ENCODE peak calls at places on chromosome 16, in four cellular contexts. E is fibroblast of lung, P is MM.1S, M is transverse colon. A is an unnamed sample. For H3K4me1, the result is how much of the 10 kb centered on the place peaks cover.

GRCh38 chr16:87713469-87714229 is 52.1 kb downstream of the KLHDC4 start:
- DNase-seq in E (no peak), P (no peak), M (no peak), A (no peak)

GRCh38 chr16:20300312-20301097 is 26.8 kb downstream of the GP2 start:
- DNase-seq in E (peak), P (peak), M (peak), A (no peak)

GRCh38 chr16:57810197-57811024 is 8.1 kb upstream of the KIFC3 start:
- DNase-seq in E (peak), P (peak), M (peak), A (peak)

GRCh38 chr16:49698416-49698815 is 157.5 kb downstream of the ZNF423 start:
- DNase-seq in E (peak), P (no peak), M (no peak), A (no peak)

GRCh38 chr16:23534868-23535860 is 22.0 kb downstream of the EARS2 start:
- DNase-seq in E (peak), P (no peak), M (no peak), A (no peak)

GRCh38 chr16:70805787-70806186 is 4.8 kb upstream of the VAC14 start:
- DNase-seq in E (peak), P (no peak), M (no peak), A (no peak)

GRCh38 chr16:86768999-86769398 is 190.7 kb downstream of the FOXL1 start:
- DNase-seq in E (peak), P (no peak), M (no peak), A (no peak)

GRCh38 chr16:23866628-23867027 is 30.8 kb downstream of the PRKCB start:
- DNase-seq in E (no peak), P (no peak), M (no peak), A (no peak)

GRCh38 chr16:88920618-88921602 is 54.5 kb upstream of the PABPN1L start:
- DNase-seq in E (peak), P (no peak), M (peak), A (peak)

GRCh38 chr16:82061861-82062525 is 26.9 kb downstream of the HSD17B2 start:
- DNase-seq in E (peak), P (no peak), M (no peak), A (no peak)

GRCh38 chr16:84519855-84520254 is 15.4 kb upstream of the MEAK7 start:
- DNase-seq in E (no peak), P (no peak), M (no peak), A (peak)

DNA sequence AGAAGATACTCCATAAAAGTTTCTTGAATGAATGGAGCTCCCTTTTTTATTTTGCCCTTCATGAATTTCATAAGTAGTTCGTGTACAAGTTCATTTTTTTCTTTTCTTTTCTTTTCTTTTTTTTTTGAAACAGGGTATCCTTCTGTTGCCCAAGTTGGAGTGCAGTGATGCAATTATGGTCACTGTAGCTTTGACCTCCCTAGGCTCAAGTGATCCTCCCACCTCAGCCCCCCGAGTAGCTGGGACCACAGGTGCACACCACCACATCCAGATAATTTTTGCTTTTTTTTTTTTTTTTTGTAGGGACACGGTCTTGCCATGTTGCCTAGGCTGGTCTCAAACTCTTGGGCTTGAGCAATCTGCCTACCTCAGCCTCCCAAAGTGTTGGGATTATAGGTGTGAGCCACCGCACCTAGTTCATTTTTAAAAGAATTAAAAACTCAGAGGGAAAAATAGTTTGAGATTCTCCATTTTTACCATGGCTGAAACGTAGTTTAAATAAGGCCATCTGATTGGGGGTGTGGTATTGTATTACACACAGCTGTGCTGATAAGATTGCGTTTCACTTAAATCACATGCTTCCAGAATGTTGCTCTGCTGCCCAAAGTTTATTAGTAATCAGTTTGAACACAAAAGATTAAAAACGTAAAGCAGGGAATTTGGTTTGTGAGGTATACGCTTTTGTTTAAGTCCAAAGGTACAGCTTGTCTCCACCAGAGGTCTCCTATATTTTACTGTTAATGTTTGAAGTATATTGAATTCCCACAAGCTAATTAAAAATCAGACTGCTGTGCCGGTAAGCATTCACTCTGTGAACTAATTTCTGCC is 154.1 kb downstream of the SOCS1 start:
- DNase-seq in E (peak), P (no peak), M (no peak), A (no peak)
- TF ChIP-seq CTCF in E (no peak), P (no peak), M (peak), A (no peak)

GRCh38 chr16:75248536-75249380 is 2.7 kb downstream of the BCAR1 start:
- DNase-seq in E (no peak), P (no peak), M (no peak), A (no peak)
- H3K4me1 ChIP-seq in E (half or more), P (under half), M (half or more), A (half or more)

DNA sequence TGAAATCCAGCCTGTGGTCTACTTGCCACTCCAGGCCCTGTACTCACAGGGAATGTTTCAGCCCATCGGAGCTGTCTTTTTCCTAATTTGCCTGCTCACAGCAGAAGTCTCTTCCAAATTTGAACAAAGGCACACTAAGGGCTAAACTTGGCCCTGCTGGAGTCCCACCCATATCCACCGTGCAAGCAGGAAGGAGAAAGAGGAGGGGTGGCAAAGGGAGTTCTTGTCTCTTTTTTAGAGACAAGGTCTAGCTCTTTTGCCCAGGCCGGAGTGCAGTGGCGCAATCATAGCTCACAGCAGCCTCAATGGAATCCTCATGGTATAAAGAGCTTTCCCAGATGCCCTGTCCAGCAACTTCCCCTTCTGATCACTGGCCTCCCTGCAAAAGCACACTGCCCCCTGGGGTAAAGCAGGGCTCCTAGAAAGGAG is 2.7 kb upstream of the PRM1 start:
- DNase-seq in E (no peak), P (no peak), M (no peak), A (no peak)
- TF ChIP-seq CTCF in E (no peak), P (no peak), M (no peak), A (no peak)

GRCh38 chr16:64394061-64394460 is 727.8 kb downstream of the CDH11 start:
- DNase-seq in E (no peak), P (no peak), M (no peak), A (no peak)
- H3K4me1 ChIP-seq in E (under half), P (under half), M (under half), A (under half)

DNA sequence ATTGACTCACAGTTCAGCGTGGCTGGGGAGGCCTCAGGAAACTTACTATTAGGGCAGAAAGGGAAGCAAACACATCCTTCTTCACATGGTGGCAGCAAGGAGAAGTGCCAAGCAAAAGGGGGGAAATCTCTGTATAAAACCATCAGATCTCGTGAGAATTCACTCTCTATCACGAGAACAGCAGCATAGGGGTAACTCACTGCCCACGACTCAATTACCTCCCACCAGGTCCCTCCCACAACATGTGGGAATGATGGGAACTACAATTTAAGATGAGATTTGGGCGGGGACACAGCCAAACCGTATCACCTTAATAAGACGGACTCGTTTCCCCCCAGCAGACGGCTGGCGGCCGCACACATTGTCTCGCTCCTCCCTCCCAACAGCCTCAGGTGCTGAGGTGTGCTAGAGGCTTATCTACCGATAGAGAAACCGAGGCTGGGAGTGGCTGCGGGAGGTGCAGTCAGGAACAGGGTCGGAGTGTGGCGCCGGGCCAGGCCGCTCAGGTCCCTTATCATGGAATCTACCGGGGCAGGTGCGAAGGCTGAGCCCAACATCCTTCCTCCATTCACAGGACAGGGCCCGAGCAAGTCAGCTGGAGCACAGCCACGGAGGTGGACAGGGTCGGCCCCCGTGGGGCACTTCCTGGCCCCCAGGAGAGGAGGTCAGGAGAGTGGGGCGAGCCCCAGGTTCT is 4.9 kb upstream of the ZG16B start:
- DNase-seq in E (no peak), P (no peak), M (peak), A (peak)
- TF ChIP-seq CTCF in E (no peak), P (no peak), M (no peak), A (no peak)

GRCh38 chr16:14373901-14374300 is 256.2 kb downstream of the PARN start:
- DNase-seq in E (no peak), P (no peak), M (no peak), A (no peak)

GRCh38 chr16:14373406-14373805 is 256.7 kb downstream of the PARN start:
- DNase-seq in E (no peak), P (no peak), M (no peak), A (no peak)

GRCh38 chr16:14372471-14372870 is 257.6 kb downstream of the PARN start:
- DNase-seq in E (no peak), P (no peak), M (no peak), A (no peak)

GRCh38 chr16:14375132-14375491 is 254.9 kb downstream of the PARN start:
- DNase-seq in E (peak), P (no peak), M (no peak), A (no peak)

GRCh38 chr16:14374451-14375131 is 255.5 kb downstream of the PARN start:
- DNase-seq in E (no peak), P (no peak), M (no peak), A (no peak)
- H3K4me1 ChIP-seq in E (under half), P (under half), M (under half), A (under half)

GRCh38 chr16:69143116-69143515 is 10.7 kb downstream of the UTP4 start:
- DNase-seq in E (no peak), P (no peak), M (peak), A (no peak)
- TF ChIP-seq CTCF in E (no peak), P (no peak), M (peak), A (no peak)

DNA sequence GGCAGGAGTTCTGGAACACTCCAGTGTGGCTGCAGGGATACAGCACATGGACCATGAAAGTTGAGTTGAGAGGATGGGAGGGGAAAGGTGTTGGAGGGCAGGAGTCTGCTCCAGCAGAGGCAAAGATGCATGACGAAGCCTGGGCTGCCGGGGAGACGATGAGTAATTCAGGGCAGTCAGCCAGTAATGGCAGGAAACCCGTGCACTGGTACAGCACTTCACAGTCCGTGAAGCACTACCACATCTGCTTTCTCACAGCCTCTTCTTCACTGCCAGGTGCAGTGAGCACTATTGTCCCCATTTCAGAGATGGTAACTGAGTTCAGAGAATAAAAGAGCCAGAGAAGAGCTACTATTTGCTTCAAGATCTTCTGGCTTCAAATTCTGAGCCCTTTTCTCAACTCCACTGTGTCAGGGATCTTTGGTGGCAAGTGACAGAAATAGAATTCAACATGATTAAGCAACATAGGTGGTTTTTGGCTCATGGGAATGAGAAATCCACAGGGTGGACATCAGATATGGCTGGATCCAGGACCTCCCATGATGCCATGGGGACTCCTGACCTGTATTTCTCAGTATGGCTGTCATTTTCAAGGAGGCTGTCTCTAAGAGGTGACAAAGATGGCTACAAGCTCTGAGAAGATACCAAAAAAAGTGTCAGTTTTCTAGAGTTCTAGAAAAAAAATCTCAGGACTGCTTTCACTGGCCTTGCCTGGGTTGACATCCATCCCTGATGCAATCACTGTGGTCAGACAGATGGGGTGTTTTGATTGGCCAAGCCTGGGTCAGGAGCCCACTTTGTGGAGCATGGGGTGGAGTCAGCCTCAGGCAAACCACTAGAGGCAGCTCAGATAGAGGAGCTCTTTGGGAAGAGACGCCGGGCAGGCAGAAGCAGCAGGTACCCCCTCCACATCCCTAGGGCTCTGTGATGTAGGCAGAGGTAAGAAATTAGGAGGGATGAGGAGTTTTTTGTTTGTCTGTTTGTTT is 24.7 kb downstream of the IL21R start:
- DNase-seq in E (peak), P (no peak), M (peak), A (no peak)
- H3K4me1 ChIP-seq in E (under half), P (under half), M (under half), A (under half)

DNA sequence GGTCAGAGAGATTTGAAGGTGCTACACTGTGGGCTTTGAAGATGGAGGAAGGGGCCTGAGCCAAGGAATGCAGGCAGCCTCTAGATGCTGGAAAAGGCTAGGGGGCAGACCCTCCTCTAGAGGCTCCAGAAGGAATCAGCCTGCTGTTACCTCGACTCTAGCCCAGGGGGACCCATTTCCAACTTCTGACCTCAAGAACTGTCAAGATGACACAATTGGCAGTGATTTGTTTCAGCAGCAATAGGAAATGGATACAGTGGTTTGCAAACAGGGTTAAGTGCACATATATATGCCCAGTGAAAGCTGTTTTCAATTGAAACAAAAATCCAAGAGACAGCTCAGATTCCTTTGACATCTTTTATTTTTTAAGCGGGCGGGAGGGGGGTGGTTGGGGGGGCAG is 3.7 kb upstream of the ZDHHC1 start:
- DNase-seq in E (no peak), P (no peak), M (no peak), A (no peak)
- TF ChIP-seq CTCF in E (no peak), P (no peak), M (no peak), A (no peak)

DNA sequence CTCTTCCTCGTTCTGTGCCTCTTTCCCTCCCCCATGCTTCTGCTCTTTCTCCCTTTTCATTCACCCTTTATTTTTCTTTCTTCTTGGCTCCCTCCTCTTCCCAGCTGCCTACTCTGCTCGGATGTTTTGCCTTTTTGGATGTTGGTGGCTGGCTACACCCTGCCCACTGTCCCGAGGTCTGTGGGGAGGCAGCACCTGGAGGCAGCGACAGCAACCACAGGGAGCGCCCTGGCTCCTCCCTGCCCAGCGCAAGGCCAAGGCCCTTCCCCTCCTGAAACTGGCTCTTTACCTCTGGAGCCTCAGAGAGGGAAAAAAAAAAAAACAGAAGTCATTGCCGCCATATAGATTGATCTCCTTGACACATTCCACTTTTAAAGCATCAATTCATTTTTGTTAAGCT is 20.1 kb downstream of the CLUAP1 start:
- DNase-seq in E (no peak), P (no peak), M (no peak), A (no peak)
- H3K4me1 ChIP-seq in E (under half), P (under half), M (under half), A (under half)

A was measured in lower lobe of right lung.